ENCODE peak calls at places on chromosomes 5 and 9, in nine cellular contexts. J, S, H, B, T, Y, D, R and F are unnamed samples.

GRCh38 chr5:81315336-81315735 is 13.9 kb downstream of the ZCCHC9 start:
- DNase-seq in S (no peak), Y (no peak), T (no peak), B (no peak), H (no peak), D (peak), J (no peak), R (no peak), F (no peak)

GRCh38 chr5:10854526-10855277 is 93.7 kb upstream of the DAP start:
- DNase-seq in J (no peak), H (no peak), B (no peak), Y (no peak), T (peak), D (peak), S (no peak), R (no peak), F (no peak)

GRCh38 chr5:29697786-29698414 is 1495.6 kb upstream of the CDH6 start:
- DNase-seq in H (no peak), Y (no peak), D (no peak), R (peak), J (no peak), B (no peak), T (no peak), S (peak), F (peak)

GRCh38 chr5:173825215-173825865 is 62.8 kb upstream of the CPEB4 start:
- DNase-seq in R (no peak), Y (no peak), J (no peak), S (no peak), H (peak), D (peak), T (peak), B (no peak), F (no peak)

GRCh38 chr9:130660683-130661460 is 3.5 kb upstream of the PRDM12 start:
- DNase-seq in D (peak), B (no peak), R (no peak), H (no peak), J (no peak), Y (no peak), T (no peak), S (no peak), F (no peak)

GRCh38 chr5:154713615-154714125 is 41.5 kb upstream of the LARP1 start:
- DNase-seq in Y (no peak), T (no peak), R (no peak), S (no peak), D (no peak), B (no peak), J (no peak), H (peak), F (no peak)

GRCh38 chr9:124411514-124412227 is 3.6 kb downstream of the PSMB7 start:
- DNase-seq in H (no peak), S (no peak), D (peak), B (no peak), J (no peak), T (no peak), R (no peak), Y (no peak), F (no peak)

GRCh38 chr9:136143215-136144001 is 24.7 kb upstream of the TMEM250 start:
- DNase-seq in T (peak), J (peak), B (no peak), D (peak), Y (no peak), S (peak), H (peak), R (peak), F (peak)

GRCh38 chr5:179294131-179294780 is 51.0 kb downstream of the ADAMTS2 start:
- DNase-seq in B (no peak), Y (no peak), S (no peak), H (no peak), D (peak), T (peak), J (no peak), R (no peak), F (no peak)

GRCh38 chr9:134494905-134495304 is 146.7 kb upstream of the COL5A1 start:
- DNase-seq in Y (no peak), J (no peak), S (no peak), R (no peak), B (no peak), H (no peak), T (peak), D (no peak), F (no peak)

GRCh38 chr5:19977069-19977468 is 10.9 kb downstream of the CDH18 start:
- DNase-seq in R (no peak), T (no peak), S (no peak), D (no peak), Y (no peak), H (no peak), B (no peak), J (no peak), F (no peak)

GRCh38 chr5:71483355-71483754 is 27.9 kb downstream of the BDP1 start:
- DNase-seq in D (peak), T (no peak), B (no peak), Y (no peak), R (no peak), S (no peak), H (no peak), J (no peak), F (no peak)

GRCh38 chr5:174106997-174107655 is 61.6 kb downstream of the NSG2 start:
- DNase-seq in R (no peak), T (no peak), J (no peak), B (no peak), S (no peak), Y (no peak), D (no peak), H (no peak), F (no peak)

GRCh38 chr5:136052692-136053335 is 24.0 kb downstream of the TGFBI start:
- DNase-seq in J (no peak), R (no peak), S (no peak), Y (no peak), D (no peak), T (peak), B (no peak), H (no peak), F (no peak)

GRCh38 chr5:19917588-19917987 is 70.4 kb downstream of the CDH18 start:
- DNase-seq in H (no peak), D (no peak), S (no peak), T (no peak), R (no peak), B (no peak), J (no peak), Y (no peak), F (no peak)

GRCh38 chr5:179418972-179419371 is 73.7 kb upstream of the ADAMTS2 start:
- DNase-seq in B (no peak), S (no peak), H (no peak), J (no peak), T (no peak), D (no peak), R (no peak), Y (no peak), F (no peak)